ENCODE peak calls at places on chromosomes 13 and 19, in five cellular contexts. U is left ventricle myocardium inferior; H is HS-5; V is stimulated activated CD8-positive, alpha-beta memory T cell treated with anti-CD3 and anti-CD28 coated beads, Interleukin-12 subunit alpha, Interleukin-12 subunit beta, amount 100 ng/mL, for 1 hour; P is activated CD4-positive, alpha-beta T cell treated with anti-CD3 and anti-CD28 coated beads, Interleukin-2, amount 10 ng/mL, durations not matched to agents 7 days and 5 days. W is an unnamed sample.

GRCh38 chr13:98315902-98316301 is 138.8 kb upstream of the RNF113B start:
- DNase-seq in V (no peak), P (no peak), H (no peak), U (no peak), W (no peak)

GRCh38 chr19:33771308-33772101 is 25.2 kb upstream of the KCTD15 start:
- DNase-seq in P (peak), H (no peak), U (peak), V (peak), W (no peak)

GRCh38 chr13:85013006-85013405 is 786.2 kb downstream of the SLITRK6 start:
- DNase-seq in P (no peak), V (no peak), U (no peak), H (no peak), W (no peak)

GRCh38 chr13:27730191-27730590 is 62.1 kb upstream of the GSX1 start:
- DNase-seq in U (no peak), H (no peak), V (no peak), P (no peak), W (no peak)

GRCh38 chr19:13876834-13877233 is at the start of gene NANOS3:
- DNase-seq in U (no peak), H (no peak), P (no peak), V (no peak), W (no peak)

GRCh38 chr13:73216381-73216831 is 157.6 kb downstream of the KLF5 start:
- DNase-seq in U (no peak), P (no peak), V (no peak), H (no peak), W (no peak)

GRCh38 chr19:18984251-18984650 is 43.2 kb upstream of the HOMER3 start:
- DNase-seq in V (no peak), P (no peak), H (no peak), U (no peak), W (no peak)

GRCh38 chr19:29588095-29588494 is 18.0 kb upstream of the POP4 start:
- DNase-seq in P (no peak), H (no peak), V (no peak), U (no peak), W (no peak)

GRCh38 chr19:2992958-2993357 is 15.6 kb downstream of the TLE6 start:
- DNase-seq in U (no peak), P (no peak), V (no peak), H (no peak), W (no peak)

GRCh38 chr19:43765109-43765876 is 10.5 kb upstream of the SMG9 start:
- DNase-seq in U (no peak), P (peak), H (peak), V (peak), W (peak)

GRCh38 chr19:52343548-52343947 is 7.5 kb downstream of the ZNF610 start:
- DNase-seq in P (peak), H (no peak), V (peak), U (peak), W (peak)

GRCh38 chr19:7839476-7839875 is 9.5 kb downstream of the EVI5L start:
- DNase-seq in H (no peak), P (no peak), V (no peak), U (no peak), W (no peak)

GRCh38 chr13:91318886-91319285 is 28.6 kb upstream of the MIR17HG start:
- DNase-seq in H (no peak), U (no peak), V (no peak), P (no peak), W (no peak)

GRCh38 chr19:4567584-4568071 is 8.1 kb upstream of the SEMA6B start:
- DNase-seq in H (no peak), P (peak), U (peak), V (peak), W (no peak)

GRCh38 chr19:46601318-46602224 is at the start of gene CALM3:
- DNase-seq in P (no peak), H (no peak), U (no peak), V (no peak), W (no peak)

GRCh38 chr19:12789098-12789903 is 2.0 kb upstream of the JUNB start:
- DNase-seq in P (no peak), U (no peak), H (no peak), V (no peak), W (no peak)

GRCh38 chr19:10654610-10655456 is 687 bp downstream of the ILF3 start:
- DNase-seq in V (peak), P (peak), H (no peak), U (peak), W (no peak)

GRCh38 chr13:24272452-24273161 is 36.8 kb upstream of the C1QTNF9 start:
- DNase-seq in P (peak), H (no peak), U (no peak), V (no peak), W (no peak)

GRCh38 chr13:29619995-29620394 is 24.5 kb upstream of the SLC7A1 start:
- DNase-seq in H (no peak), P (no peak), V (no peak), U (no peak), W (no peak)

GRCh38 chr13:27969073-27969865 is at the start of gene CDX2:
- DNase-seq in H (no peak), V (no peak), U (no peak), P (no peak), W (peak)

GRCh38 chr13:113657851-113658741 is at the start of gene ATP4B:
- DNase-seq in U (peak), H (no peak), P (no peak), V (no peak), W (no peak)

GRCh38 chr19:10295305-10295846 is 5.6 kb downstream of the ICAM5 start:
- DNase-seq in V (no peak), H (no peak), U (no peak), P (peak), W (no peak)

W was measured in HCT116.